ENCODE peak calls at places on chromosomes 5 and 9, in ten cellular contexts. R is GM23248, S is HCT116, G is Peyer's patch, W is breast epithelium, C is colonic mucosa, J is H9, P is lower lobe of right lung, K is adrenal gland, N is aorta. O is an unnamed sample.

GRCh38 chr9:87531370-87532295 is 34.0 kb downstream of the DAPK1 start:
- DNase-seq in R (no peak), S (no peak), G (no peak), W (no peak), C (no peak), J (peak), P (no peak), K (no peak), N (no peak), O (no peak)

GRCh38 chr9:122810306-122810946 is 10.5 kb downstream of the OR1K1 start:
- DNase-seq in R (peak), S (peak), G (peak), W (peak), C (peak), J (peak), P (peak), K (peak), N (peak), O (no peak)

GRCh38 chr5:42547146-42547545 is 123.9 kb downstream of the GHR start:
- DNase-seq in R (peak), S (no peak), G (no peak), W (no peak), C (no peak), J (no peak), P (no peak), K (no peak), N (no peak), O (peak)

GRCh38 chr9:131738838-131739191 is 1.1 kb downstream of the RAPGEF1 start:
- DNase-seq in R (peak), S (no peak), G (peak), W (no peak), C (peak), J (peak), P (peak), K (no peak), N (no peak), O (no peak)

GRCh38 chr9:95044731-95045508 is 272.6 kb downstream of the FANCC start:
- DNase-seq in R (no peak), S (no peak), G (peak), W (no peak), C (peak), J (peak), P (peak), K (no peak), N (no peak), O (no peak)

GRCh38 chr9:9299134-9299533 is 1313.7 kb downstream of the PTPRD start:
- DNase-seq in R (no peak), S (no peak), G (no peak), W (no peak), C (no peak), J (no peak), P (no peak), K (no peak), N (no peak), O (no peak)

GRCh38 chr5:16856531-16856930 is 79.6 kb downstream of the MYO10 start:
- DNase-seq in R (peak), S (no peak), G (no peak), W (no peak), C (no peak), J (no peak), P (no peak), K (no peak), N (no peak), O (peak)

GRCh38 chr9:135328485-135329417 is 150.8 kb upstream of the PPP1R26 start:
- DNase-seq in R (no peak), S (no peak), G (no peak), W (peak), C (no peak), J (no peak), P (peak), K (peak), N (peak), O (no peak)

GRCh38 chr5:14996997-14997396 is 125.4 kb upstream of the ANKH start:
- DNase-seq in R (no peak), S (no peak), G (no peak), W (no peak), C (no peak), J (no peak), P (no peak), K (no peak), N (no peak), O (no peak)

GRCh38 chr9:95504053-95504963 is 12.5 kb downstream of the PTCH1 start:
- DNase-seq in R (peak), S (no peak), G (no peak), W (no peak), C (peak), J (peak), P (no peak), K (no peak), N (no peak), O (no peak)

GRCh38 chr5:63228154-63228553 is 649.5 kb downstream of the LRRC70 start:
- DNase-seq in R (no peak), S (no peak), G (no peak), W (no peak), C (no peak), J (no peak), P (no peak), K (no peak), N (no peak), O (no peak)

GRCh38 chr5:1002836-1003235 is 5.8 kb upstream of the NKD2 start:
- DNase-seq in R (no peak), S (no peak), G (peak), W (no peak), C (peak), J (no peak), P (peak), K (peak), N (peak), O (no peak)

GRCh38 chr5:54148062-54148461 is 162.3 kb downstream of the ARL15 start:
- DNase-seq in R (peak), S (no peak), G (no peak), W (no peak), C (no peak), J (no peak), P (no peak), K (no peak), N (no peak), O (no peak)

GRCh38 chr5:117454716-117455212 is 880.1 kb upstream of the SEMA6A start:
- DNase-seq in R (peak), S (peak), G (peak), W (peak), C (peak), J (peak), P (peak), K (peak), N (no peak), O (no peak)

GRCh38 chr9:86047361-86047760 is 52.0 kb downstream of the GOLM1 start:
- DNase-seq in R (no peak), S (no peak), G (no peak), W (no peak), C (no peak), J (no peak), P (no peak), K (no peak), N (no peak), O (no peak)

GRCh38 chr9:86057491-86057890 is 41.9 kb downstream of the GOLM1 start:
- DNase-seq in R (no peak), S (no peak), G (no peak), W (no peak), C (no peak), J (no peak), P (no peak), K (peak), N (no peak), O (no peak)

GRCh38 chr9:86046930-86047341 is 52.4 kb downstream of the GOLM1 start:
- DNase-seq in R (no peak), S (no peak), G (no peak), W (no peak), C (no peak), J (no peak), P (no peak), K (peak), N (no peak), O (no peak)

GRCh38 chr9:86054695-86055094 is 44.7 kb downstream of the GOLM1 start:
- DNase-seq in R (no peak), S (no peak), G (no peak), W (no peak), C (no peak), J (no peak), P (no peak), K (no peak), N (no peak), O (no peak)

GRCh38 chr9:86052556-86053468 is 46.5 kb downstream of the GOLM1 start:
- DNase-seq in R (no peak), S (no peak), G (no peak), W (no peak), C (no peak), J (no peak), P (no peak), K (no peak), N (no peak), O (no peak)
- H3K27ac ChIP-seq in R (no peak), S (no peak), G (no peak), W (no peak), C (no peak), J (no peak), P (no peak), K (peak), N (no peak), O (no peak)

GRCh38 chr5:34928267-34928666 is 1.1 kb upstream of the DNAJC21 start:
- DNase-seq in R (no peak), S (no peak), G (no peak), W (no peak), C (no peak), J (no peak), P (no peak), K (no peak), N (no peak), O (no peak)

GRCh38 chr5:34929720-34930526 is 564 bp downstream of the DNAJC21 start:
- DNase-seq in R (peak), S (peak), G (peak), W (peak), C (peak), J (peak), P (peak), K (peak), N (peak), O (peak)

GRCh38 chr5:34926318-34926888 is 3.0 kb upstream of the DNAJC21 start:
- DNase-seq in R (no peak), S (no peak), G (no peak), W (no peak), C (no peak), J (no peak), P (no peak), K (no peak), N (no peak), O (no peak)

GRCh38 chr5:34929150-34929719 is at the start of gene DNAJC21:
- DNase-seq in R (peak), S (peak), G (peak), W (peak), C (peak), J (peak), P (peak), K (peak), N (peak), O (peak)

GRCh38 chr5:34927785-34928184 is 1.6 kb upstream of the DNAJC21 start:
- DNase-seq in R (no peak), S (no peak), G (no peak), W (no peak), C (no peak), J (peak), P (no peak), K (no peak), N (no peak), O (no peak)
- H3K27ac ChIP-seq in R (no peak), S (no peak), G (no peak), W (no peak), C (no peak), J (no peak), P (no peak), K (no peak), N (no peak), O (no peak)

DNA sequence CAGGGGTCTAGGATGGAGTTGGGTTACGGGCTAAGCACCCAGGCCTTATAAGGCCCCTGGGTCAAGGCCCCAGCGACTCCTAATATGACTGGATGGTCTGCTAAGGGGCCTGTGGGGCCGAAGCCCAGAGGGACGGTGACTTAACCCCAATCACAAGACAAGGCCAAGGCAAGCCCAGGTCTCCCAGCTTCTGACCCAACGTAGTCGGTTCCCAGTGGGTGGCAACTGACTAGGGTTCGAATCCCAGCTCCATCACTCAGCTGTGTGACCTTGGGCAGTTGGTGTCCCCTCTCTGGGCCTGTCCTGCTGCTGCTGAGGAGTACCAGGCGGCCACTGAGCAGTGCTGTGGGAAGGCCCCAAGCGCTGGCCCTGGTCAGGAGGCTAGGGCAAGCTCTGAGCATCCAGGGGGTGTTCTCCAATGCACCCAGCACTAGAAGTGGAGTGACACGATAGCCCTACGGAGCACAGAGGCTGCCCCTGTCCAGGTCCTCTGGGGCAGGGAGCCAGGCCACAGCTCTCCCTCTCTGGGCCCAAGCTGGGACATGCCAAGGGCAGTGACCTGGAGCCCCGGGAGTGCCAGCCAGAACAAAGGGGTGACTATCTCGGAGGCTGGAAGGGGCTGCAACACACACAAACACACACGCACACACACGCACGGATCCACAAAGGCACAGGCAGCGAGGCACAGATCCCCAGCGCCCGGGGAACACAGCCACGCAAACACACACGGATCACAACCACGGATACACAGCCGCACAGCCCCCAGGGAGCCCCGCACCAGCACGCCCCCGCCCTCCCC is 512 bp downstream of the AK1 start:
- DNase-seq in R (peak), S (no peak), G (no peak), W (no peak), C (peak), J (no peak), P (no peak), K (peak), N (no peak), O (no peak)
- H3K27ac ChIP-seq in R (peak), S (peak), G (peak), W (peak), C (peak), J (no peak), P (peak), K (peak), N (no peak), O (peak)

GRCh38 chr5:65951330-65951729 is 25.0 kb downstream of the ERBIN start:
- DNase-seq in R (no peak), S (no peak), G (no peak), W (no peak), C (no peak), J (no peak), P (no peak), K (no peak), N (no peak), O (no peak)

GRCh38 chr5:65954200-65954599 is 27.8 kb downstream of the ERBIN start:
- DNase-seq in R (no peak), S (no peak), G (no peak), W (no peak), C (no peak), J (no peak), P (no peak), K (no peak), N (no peak), O (no peak)

GRCh38 chr5:65955746-65956145 is 29.4 kb downstream of the ERBIN start:
- DNase-seq in R (no peak), S (no peak), G (no peak), W (no peak), C (no peak), J (no peak), P (no peak), K (no peak), N (no peak), O (no peak)

GRCh38 chr5:65948115-65948772 is 21.9 kb downstream of the ERBIN start:
- DNase-seq in R (no peak), S (no peak), G (no peak), W (no peak), C (no peak), J (no peak), P (no peak), K (no peak), N (no peak), O (no peak)

DNA sequence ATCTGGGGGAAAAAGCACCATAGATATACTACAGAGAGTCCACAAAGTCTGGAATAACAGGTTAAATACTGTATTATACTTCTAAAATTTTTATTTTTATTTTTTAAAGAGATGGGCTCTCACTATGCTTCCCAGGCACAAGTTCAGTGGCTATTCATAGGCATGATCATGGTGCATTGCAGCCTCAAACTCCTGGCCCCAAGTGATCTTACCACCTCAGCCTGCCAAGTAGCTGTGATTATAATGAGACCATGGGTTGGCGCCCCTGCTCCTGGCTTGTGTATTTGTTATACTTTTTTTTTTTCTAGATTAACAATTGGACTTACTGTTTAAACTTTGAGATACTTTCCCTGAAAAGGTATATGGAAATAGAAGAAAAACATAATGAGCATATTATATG is 25.9 kb downstream of the ERBIN start:
- DNase-seq in R (no peak), S (no peak), G (no peak), W (no peak), C (no peak), J (no peak), P (no peak), K (no peak), N (no peak), O (no peak)
- H3K27ac ChIP-seq in R (no peak), S (no peak), G (no peak), W (no peak), C (no peak), J (no peak), P (no peak), K (no peak), N (no peak), O (no peak)

GRCh38 chr5:136285501-136285900 is 79.8 kb downstream of the TRPC7 start:
- DNase-seq in R (peak), S (no peak), G (no peak), W (no peak), C (no peak), J (no peak), P (no peak), K (no peak), N (no peak), O (no peak)
- H3K27ac ChIP-seq in R (no peak), S (no peak), G (no peak), W (no peak), C (no peak), J (no peak), P (no peak), K (no peak), N (no peak), O (no peak)

GRCh38 chr5:149099920-149100319 is 37.1 kb upstream of the SH3TC2 start:
- DNase-seq in R (no peak), S (no peak), G (no peak), W (no peak), C (no peak), J (no peak), P (no peak), K (no peak), N (no peak), O (no peak)

GRCh38 chr5:149094996-149095395 is 32.1 kb upstream of the SH3TC2 start:
- DNase-seq in R (no peak), S (no peak), G (no peak), W (no peak), C (no peak), J (no peak), P (no peak), K (no peak), N (no peak), O (no peak)

GRCh38 chr5:149100331-149100730 is 37.5 kb upstream of the SH3TC2 start:
- DNase-seq in R (no peak), S (no peak), G (no peak), W (no peak), C (no peak), J (no peak), P (no peak), K (no peak), N (no peak), O (no peak)
- H3K27ac ChIP-seq in R (no peak), S (no peak), G (no peak), W (no peak), C (no peak), J (no peak), P (no peak), K (no peak), N (no peak), O (no peak)

GRCh38 chr5:132265336-132266030 is 8.0 kb downstream of the PDLIM4 start:
- DNase-seq in R (peak), S (no peak), G (peak), W (no peak), C (peak), J (peak), P (no peak), K (peak), N (peak), O (peak)

GRCh38 chr5:132267166-132267739 is 9.8 kb downstream of the PDLIM4 start:
- DNase-seq in R (no peak), S (no peak), G (peak), W (no peak), C (no peak), J (no peak), P (no peak), K (peak), N (no peak), O (no peak)

GRCh38 chr5:132267931-132268501 is 10.5 kb downstream of the PDLIM4 start:
- DNase-seq in R (no peak), S (no peak), G (peak), W (no peak), C (no peak), J (peak), P (no peak), K (peak), N (no peak), O (no peak)

GRCh38 chr5:132266031-132266835 is 8.7 kb downstream of the PDLIM4 start:
- DNase-seq in R (no peak), S (no peak), G (peak), W (no peak), C (peak), J (no peak), P (no peak), K (peak), N (peak), O (no peak)

DNA sequence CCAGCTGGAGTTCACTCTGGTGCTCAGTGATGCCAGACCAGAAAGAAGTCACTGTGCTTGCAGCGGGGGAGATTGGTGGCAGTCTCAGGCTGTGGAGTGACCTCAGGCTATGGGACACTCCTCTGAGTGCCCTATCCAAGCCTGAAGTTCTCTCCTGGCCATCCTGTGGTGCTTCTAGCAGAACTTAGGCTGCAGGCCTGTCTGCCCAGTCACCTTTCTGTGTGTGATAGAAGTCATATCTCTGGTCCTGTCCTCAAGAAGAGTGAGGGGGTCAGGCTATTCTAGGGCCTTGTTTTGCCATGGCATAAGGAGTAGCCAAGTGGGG is 9.3 kb downstream of the PDLIM4 start:
- DNase-seq in R (no peak), S (no peak), G (no peak), W (no peak), C (peak), J (no peak), P (no peak), K (peak), N (no peak), O (no peak)
- H3K27ac ChIP-seq in R (no peak), S (no peak), G (peak), W (peak), C (no peak), J (no peak), P (no peak), K (peak), N (no peak), O (no peak)

O was measured in epithelial cell of prostate.